ENCODE peak calls at places on chromosomes 13 and 19, in four cellular contexts. S is heart right ventricle, X is endothelial cell of umbilical vein, W is H9. F is an unnamed sample. For H3K27me3, the result is how much of the 10 kb centered on the place peaks cover.

GRCh38 chr19:49071860-49072547 is 495 bp downstream of the KCNA7 start:
- DNase-seq in W (peak), X (no peak), S (no peak), F (no peak)

GRCh38 chr19:9309974-9310446 is 372 bp upstream of the ZNF699 start:
- DNase-seq in X (no peak), S (peak), W (peak), F (peak)

GRCh38 chr19:32124585-32124984 is 220.8 kb upstream of the ZNF507 start:
- DNase-seq in S (no peak), W (no peak), X (no peak), F (no peak)

GRCh38 chr13:46817081-46817480 is 20.1 kb upstream of the ESD start:
- DNase-seq in S (no peak), W (no peak), X (peak), F (no peak)

GRCh38 chr19:14979498-14980255 is at the start of gene SLC1A6:
- DNase-seq in S (no peak), W (peak), X (no peak), F (no peak)

GRCh38 chr19:45471866-45472556 is 4.2 kb downstream of the FOSB start:
- DNase-seq in S (no peak), W (no peak), X (no peak), F (no peak)

GRCh38 chr13:103354189-103354588 is 288.0 kb upstream of the SLC10A2 start:
- DNase-seq in W (no peak), S (no peak), X (no peak), F (no peak)

GRCh38 chr13:91133941-91134772 is 213.3 kb upstream of the MIR17HG start:
- DNase-seq in X (peak), S (no peak), W (peak), F (peak)

GRCh38 chr19:34994643-34995471 is 5.3 kb upstream of the GRAMD1A start:
- DNase-seq in S (no peak), W (no peak), X (peak), F (peak)

GRCh38 chr19:17872251-17873001 is 681 bp downstream of the SLC5A5 start:
- DNase-seq in S (no peak), W (no peak), X (no peak), F (no peak)

GRCh38 chr13:102610296-102610895 is 13.6 kb downstream of the TPP2 start:
- DNase-seq in X (no peak), S (no peak), W (no peak), F (peak)

GRCh38 chr13:38417727-38418126 is 68.1 kb downstream of the UFM1 start:
- DNase-seq in S (no peak), W (peak), X (no peak), F (no peak)

GRCh38 chr19:16078759-16079707 is 2.7 kb downstream of the TPM4 start:
- DNase-seq in X (peak), S (no peak), W (no peak), F (peak)

GRCh38 chr19:9671654-9672053 is 3.2 kb downstream of the ZNF562 start:
- DNase-seq in W (no peak), X (no peak), S (no peak), F (no peak)

GRCh38 chr13:112877496-112877895 is 91.5 kb upstream of the MCF2L start:
- DNase-seq in W (no peak), X (no peak), S (peak), F (no peak)

GRCh38 chr19:30584121-30584520 is 211.9 kb downstream of the ZNF536 start:
- DNase-seq in S (no peak), W (no peak), X (no peak), F (no peak)

GRCh38 chr19:19053508-19054314 is 10.1 kb upstream of the SLC25A42 start:
- DNase-seq in S (peak), X (peak), W (peak), F (peak)

GRCh38 chr13:28273919-28274318 is 135.6 kb downstream of the PAN3 start:
- DNase-seq in X (peak), W (no peak), S (no peak), F (no peak)

GRCh38 chr19:35337081-35337983 is 8.3 kb downstream of the CD22 start:
- DNase-seq in X (no peak), S (no peak), W (no peak), F (no peak)

GRCh38 chr13:101579291-101579802 is 126.9 kb downstream of the ITGBL1 start:
- DNase-seq in X (peak), S (no peak), W (no peak), F (no peak)

GRCh38 chr13:33379597-33379996 is 94.0 kb upstream of the STARD13 start:
- DNase-seq in W (peak), S (no peak), X (peak), F (no peak)

GRCh38 chr13:75481176-75482069 is 546 bp downstream of the TBC1D4 start:
- DNase-seq in S (peak), W (peak), X (peak), F (peak)

GRCh38 chr19:55206664-55207500 is 2.4 kb downstream of the PTPRH start:
- DNase-seq in X (peak), S (peak), W (peak), F (peak)

GRCh38 chr19:51015691-51016267 is 3.7 kb downstream of the KLK10 start:
- DNase-seq in S (no peak), X (no peak), W (no peak), F (no peak)
- H3K27me3 ChIP-seq in S (half or more), X (under half), W (under half), F (half or more)

GRCh38 chr19:6765738-6766356 is 1.4 kb downstream of the SH2D3A start:
- DNase-seq in W (peak), S (no peak), X (no peak), F (peak)
- H3K27me3 ChIP-seq in W (under half), S (under half), X (under half), F (under half)

GRCh38 chr13:25862156-25862555 is 189.7 kb downstream of the SHISA2 start:
- DNase-seq in S (no peak), W (no peak), X (no peak), F (no peak)

GRCh38 chr13:25860862-25861261 is 191.0 kb downstream of the SHISA2 start:
- DNase-seq in X (no peak), S (no peak), W (no peak), F (no peak)

GRCh38 chr13:25864936-25865335 is 186.9 kb downstream of the SHISA2 start:
- DNase-seq in W (no peak), S (no peak), X (no peak), F (no peak)

GRCh38 chr13:25865391-25865790 is 186.4 kb downstream of the SHISA2 start:
- DNase-seq in X (no peak), W (no peak), S (no peak), F (no peak)

GRCh38 chr13:25864116-25864515 is 187.7 kb downstream of the SHISA2 start:
- DNase-seq in W (no peak), X (no peak), S (no peak), F (no peak)
- H3K27me3 ChIP-seq in W (under half), X (under half), S (under half), F (under half)

DNA sequence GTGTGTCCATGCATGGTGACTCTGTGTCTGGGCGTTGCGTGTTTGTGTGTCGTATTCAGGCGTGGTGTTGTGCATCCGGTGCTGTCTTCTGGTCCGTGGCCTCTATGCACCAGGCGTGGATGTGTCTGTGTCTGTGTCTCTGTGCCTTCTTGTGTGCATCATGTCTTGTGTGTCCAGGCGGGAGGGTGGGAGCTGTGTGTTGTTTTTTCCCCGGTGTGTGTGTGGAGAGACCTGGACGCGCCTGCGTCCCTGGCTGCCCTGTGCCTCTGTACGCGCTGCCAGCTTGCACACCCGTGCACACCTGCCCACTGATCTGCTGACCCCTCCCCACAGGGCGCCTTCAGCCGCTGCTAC is 1.1 kb downstream of the PLK5 start:
- DNase-seq in S (no peak), W (no peak), X (no peak), F (no peak)
- H3K27me3 ChIP-seq in S (half or more), W (under half), X (under half), F (half or more)

DNA sequence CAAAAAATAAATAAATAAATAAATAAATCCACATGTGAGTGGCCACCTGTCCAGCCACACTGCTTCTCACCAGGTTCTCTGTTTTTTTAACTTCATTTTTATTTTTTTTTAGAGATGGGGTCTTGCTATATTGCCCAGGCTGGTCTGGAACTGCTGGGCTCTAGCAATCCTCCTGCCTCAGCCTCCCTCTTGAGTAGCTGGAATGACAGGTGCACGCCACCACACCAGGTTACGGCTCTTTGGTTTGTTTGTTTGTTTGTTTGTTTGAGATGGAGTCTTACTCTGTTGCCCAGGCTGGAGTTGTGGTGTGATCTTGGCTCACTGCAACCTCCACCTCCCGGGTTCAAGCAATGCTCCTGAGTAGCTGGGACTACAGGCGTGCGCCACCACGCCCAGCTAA is 94.5 kb upstream of the CACNA1A start:
- DNase-seq in W (no peak), X (no peak), S (no peak), F (no peak)
- H3K27me3 ChIP-seq in W (under half), X (under half), S (under half), F (under half)

GRCh38 chr13:99629641-99630040 is 128.4 kb downstream of the TM9SF2 start:
- DNase-seq in W (no peak), S (no peak), X (no peak), F (no peak)

GRCh38 chr13:99620806-99621205 is 119.5 kb downstream of the TM9SF2 start:
- DNase-seq in X (no peak), S (no peak), W (no peak), F (no peak)

GRCh38 chr13:99626461-99627082 is 125.3 kb downstream of the TM9SF2 start:
- DNase-seq in W (no peak), S (no peak), X (no peak), F (no peak)

GRCh38 chr13:99628442-99628841 is 127.2 kb downstream of the TM9SF2 start:
- DNase-seq in X (no peak), S (no peak), W (no peak), F (no peak)

GRCh38 chr13:99624936-99625540 is 123.8 kb downstream of the TM9SF2 start:
- DNase-seq in W (peak), S (no peak), X (no peak), F (no peak)
- H3K27me3 ChIP-seq in W (under half), S (under half), X (under half), F (under half)

GRCh38 chr19:50244695-50245094 is 41.3 kb downstream of the MYH14 start:
- DNase-seq in X (no peak), W (no peak), S (no peak), F (no peak)
- H3K27me3 ChIP-seq in X (under half), W (under half), S (under half), F (under half)

GRCh38 chr19:39417463-39418181 is 5.2 kb downstream of the PLEKHG2 start:
- DNase-seq in W (no peak), S (no peak), X (no peak), F (no peak)
- H3K27me3 ChIP-seq in W (under half), S (under half), X (under half), F (under half)

DNA sequence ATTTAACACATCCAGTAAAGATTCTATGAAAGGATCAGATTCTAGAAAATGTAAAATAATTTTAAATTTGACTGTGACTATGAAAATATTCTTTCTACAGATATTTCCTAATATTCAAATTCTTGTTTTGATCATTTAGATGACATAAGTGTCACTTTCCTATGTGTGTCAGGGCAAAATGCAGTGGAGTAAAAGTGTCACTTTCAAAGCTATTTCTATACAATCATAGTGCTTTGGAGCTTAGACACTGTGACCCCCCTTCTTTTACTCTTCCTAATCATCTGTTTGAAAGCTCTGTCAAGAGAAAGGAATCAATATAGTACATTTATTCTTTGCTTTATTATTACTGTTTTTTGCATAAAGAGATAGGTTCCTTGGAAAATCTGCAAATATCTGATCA is 492.0 kb downstream of the DCT start:
- DNase-seq in W (no peak), S (no peak), X (no peak), F (no peak)
- H3K27me3 ChIP-seq in W (under half), S (under half), X (under half), F (under half)

F was measured in transverse colon.